ENCODE peak calls at places on chromosome 10, in nine cellular contexts. One of them, this sample, is unnamed.

GRCh38 chr10:15898046-15898445 is 37.7 kb upstream of the MINDY3 start:
- DNase-seq in amniotic stem cell: peak
- DNase-seq in EL: peak
- DNase-seq in ovary: no peak
- DNase-seq in HCT116: no peak
- DNase-seq in activated CD4-positive, alpha-beta T cell treated with anti-CD3 and anti-CD28 coated beads, Interleukin-2, amount 50 U/mL, for 4 hours: no peak
- DNase-seq in mucosa of gallbladder: no peak
- DNase-seq in BE2C: no peak
- DNase-seq in germinal center: peak
- DNase-seq in this sample: peak

GRCh38 chr10:17074548-17074860 is 55.1 kb downstream of the CUBN start:
- DNase-seq in amniotic stem cell: no peak
- DNase-seq in EL: peak
- DNase-seq in ovary: no peak
- DNase-seq in HCT116: no peak
- DNase-seq in activated CD4-positive, alpha-beta T cell treated with anti-CD3 and anti-CD28 coated beads, Interleukin-2, amount 50 U/mL, for 4 hours: no peak
- DNase-seq in mucosa of gallbladder: no peak
- DNase-seq in BE2C: no peak
- DNase-seq in germinal center: no peak
- DNase-seq in this sample: peak

GRCh38 chr10:17662193-17663138 is 18.5 kb downstream of the STAM start:
- DNase-seq in amniotic stem cell: no peak
- DNase-seq in EL: no peak
- DNase-seq in ovary: no peak
- DNase-seq in HCT116: no peak
- DNase-seq in activated CD4-positive, alpha-beta T cell treated with anti-CD3 and anti-CD28 coated beads, Interleukin-2, amount 50 U/mL, for 4 hours: no peak
- DNase-seq in mucosa of gallbladder: no peak
- DNase-seq in BE2C: no peak
- DNase-seq in germinal center: no peak
- DNase-seq in this sample: no peak

GRCh38 chr10:49161411-49161997 is 26.7 kb downstream of the TMEM273 start:
- DNase-seq in amniotic stem cell: no peak
- DNase-seq in EL: peak
- DNase-seq in ovary: no peak
- DNase-seq in HCT116: no peak
- DNase-seq in activated CD4-positive, alpha-beta T cell treated with anti-CD3 and anti-CD28 coated beads, Interleukin-2, amount 50 U/mL, for 4 hours: no peak
- DNase-seq in mucosa of gallbladder: no peak
- DNase-seq in BE2C: no peak
- DNase-seq in germinal center: no peak
- DNase-seq in this sample: peak

GRCh38 chr10:132637477-132638129 is 100.0 kb downstream of the INPP5A start:
- DNase-seq in amniotic stem cell: peak
- DNase-seq in EL: peak
- DNase-seq in ovary: peak
- DNase-seq in HCT116: peak
- DNase-seq in activated CD4-positive, alpha-beta T cell treated with anti-CD3 and anti-CD28 coated beads, Interleukin-2, amount 50 U/mL, for 4 hours: no peak
- DNase-seq in mucosa of gallbladder: no peak
- DNase-seq in BE2C: no peak
- DNase-seq in germinal center: peak
- DNase-seq in this sample: peak

GRCh38 chr10:29635711-29636144 is 957 bp upstream of the SVIL start:
- DNase-seq in amniotic stem cell: no peak
- DNase-seq in EL: no peak
- DNase-seq in ovary: no peak
- DNase-seq in HCT116: no peak
- DNase-seq in activated CD4-positive, alpha-beta T cell treated with anti-CD3 and anti-CD28 coated beads, Interleukin-2, amount 50 U/mL, for 4 hours: no peak
- DNase-seq in mucosa of gallbladder: no peak
- DNase-seq in BE2C: no peak
- DNase-seq in germinal center: no peak
- DNase-seq in this sample: peak

GRCh38 chr10:119878524-119878923 is 5.9 kb upstream of the MCMBP start:
- DNase-seq in amniotic stem cell: no peak
- DNase-seq in EL: no peak
- DNase-seq in ovary: no peak
- DNase-seq in HCT116: no peak
- DNase-seq in activated CD4-positive, alpha-beta T cell treated with anti-CD3 and anti-CD28 coated beads, Interleukin-2, amount 50 U/mL, for 4 hours: no peak
- DNase-seq in mucosa of gallbladder: no peak
- DNase-seq in BE2C: no peak
- DNase-seq in germinal center: no peak
- DNase-seq in this sample: no peak

GRCh38 chr10:15609291-15609690 is 110.4 kb downstream of the ITGA8 start:
- DNase-seq in amniotic stem cell: peak
- DNase-seq in EL: peak
- DNase-seq in ovary: no peak
- DNase-seq in HCT116: no peak
- DNase-seq in activated CD4-positive, alpha-beta T cell treated with anti-CD3 and anti-CD28 coated beads, Interleukin-2, amount 50 U/mL, for 4 hours: no peak
- DNase-seq in mucosa of gallbladder: no peak
- DNase-seq in BE2C: no peak
- DNase-seq in germinal center: no peak
- DNase-seq in this sample: no peak

GRCh38 chr10:71316081-71316785 is 2.8 kb upstream of the SLC29A3 start:
- DNase-seq in amniotic stem cell: no peak
- DNase-seq in EL: no peak
- DNase-seq in ovary: no peak
- DNase-seq in HCT116: no peak
- DNase-seq in activated CD4-positive, alpha-beta T cell treated with anti-CD3 and anti-CD28 coated beads, Interleukin-2, amount 50 U/mL, for 4 hours: no peak
- DNase-seq in mucosa of gallbladder: no peak
- DNase-seq in BE2C: no peak
- DNase-seq in germinal center: no peak
- DNase-seq in this sample: no peak

This sample was measured in myocyte.